ENCODE peak calls at places on chromosomes 12 and 14, in four cellular contexts. E is HepG2, J is K562, V is GM12878. H is an unnamed sample.

GRCh38 chr12:69457433-69457832 is 12.8 kb upstream of the FRS2 start:
- DNase-seq in V (no peak), E (no peak), J (no peak), H (no peak)

GRCh38 chr14:59362533-59362932 is 102.6 kb downstream of the GPR135 start:
- DNase-seq in V (no peak), J (no peak), E (no peak), H (no peak)

GRCh38 chr12:89084751-89085150 is 267.6 kb downstream of the DUSP6 start:
- DNase-seq in V (no peak), E (no peak), J (no peak), H (no peak)

GRCh38 chr12:12901158-12901791 is 9.9 kb downstream of the GPRC5A start:
- DNase-seq in V (no peak), E (peak; percentile 37), J (no peak), H (no peak)

GRCh38 chr12:108446766-108447165 is 68.3 kb upstream of the FICD start:
- DNase-seq in J (no peak), E (no peak), V (no peak), H (no peak)

GRCh38 chr12:50261654-50262053 is 21.7 kb downstream of the LIMA1 start:
- DNase-seq in E (no peak), V (no peak), J (peak; percentile 38), H (no peak)

GRCh38 chr12:63904653-63905052 is 60.2 kb downstream of the SRGAP1 start:
- DNase-seq in J (no peak), V (no peak), E (no peak), H (no peak)

GRCh38 chr12:82174936-82175335 is 183.3 kb downstream of the CCDC59 start:
- DNase-seq in J (no peak), V (no peak), E (no peak), H (no peak)

GRCh38 chr14:20606190-20606901 is 15.2 kb upstream of the RNASE12 start:
- DNase-seq in V (no peak), J (peak; percentile 66), E (peak; percentile 79), H (peak; percentile 67)

GRCh38 chr12:103840399-103840880 is 594 bp downstream of the NT5DC3 start:
- DNase-seq in J (peak; percentile 58), V (no peak), E (no peak), H (peak; percentile 15)

GRCh38 chr12:115451785-115452736 is 768.1 kb upstream of the TBX3 start:
- DNase-seq in V (no peak), J (peak; percentile 59), E (peak; percentile 66), H (peak; percentile 64)

GRCh38 chr12:64998327-64999156 is 122.6 kb downstream of the WIF1 start:
- DNase-seq in E (peak; percentile 33), J (no peak), V (no peak), H (no peak)

GRCh38 chr12:50132505-50133135 is 20.6 kb downstream of the COX14 start:
- DNase-seq in V (no peak), J (peak; percentile 23), E (peak; percentile 48), H (no peak)

GRCh38 chr12:71652656-71653055 is 11.0 kb downstream of the ZFC3H1 start:
- DNase-seq in J (no peak), V (no peak), E (no peak), H (no peak)

GRCh38 chr12:59839514-59839913 is 243.7 kb downstream of the SLC16A7 start:
- DNase-seq in E (no peak), V (no peak), J (no peak), H (no peak)

GRCh38 chr12:90854136-90854689 is 100.8 kb downstream of the CCER1 start:
- DNase-seq in V (no peak), E (peak; percentile 12), J (peak; percentile 16), H (no peak)

DNA sequence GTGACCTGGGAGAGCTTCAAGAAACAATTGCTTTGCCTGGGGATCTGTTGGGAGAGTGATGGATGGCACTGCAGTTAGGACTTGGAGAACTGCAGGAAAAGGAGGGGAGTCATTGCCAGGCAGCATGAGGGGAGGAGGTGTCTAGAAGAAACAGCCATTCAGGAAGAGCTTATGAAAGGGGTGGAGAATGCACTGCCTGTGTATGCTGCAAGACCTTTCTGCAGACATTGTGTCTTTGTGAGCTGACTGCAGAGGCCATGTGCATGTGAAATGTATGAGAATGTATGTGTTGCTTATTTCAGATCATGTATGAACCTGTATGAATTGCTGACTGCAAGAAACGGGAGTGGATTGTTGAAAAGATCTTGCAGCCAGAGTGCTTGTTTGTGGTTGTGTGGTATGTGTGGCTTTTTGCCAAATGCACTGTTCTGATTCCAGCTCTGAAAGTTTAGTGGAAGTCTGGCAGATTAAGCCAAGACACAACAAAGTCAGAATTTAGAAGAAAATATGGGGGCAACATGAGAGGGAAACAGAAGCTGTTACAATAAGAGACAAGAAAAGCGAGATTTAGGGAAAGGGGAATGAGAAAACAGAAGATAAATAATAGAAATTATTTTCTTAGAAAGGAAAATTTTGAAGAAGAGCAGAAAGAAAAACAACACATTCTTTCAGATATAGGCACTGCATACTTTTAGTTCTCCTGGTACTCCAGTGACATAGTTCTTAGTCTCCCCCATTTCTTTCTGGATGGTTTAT is 9.8 kb upstream of the RIMKLB start:
- DNase-seq in J (peak; percentile 25), V (no peak), E (no peak), H (no peak)
- TF ChIP-seq TCF7 in J (no peak), V (no peak), E (no peak), H (no peak)

GRCh38 chr12:42484996-42485395 is 104.5 kb downstream of the PRICKLE1 start:
- DNase-seq in J (no peak), E (no peak), V (no peak), H (no peak)

GRCh38 chr12:42482086-42482819 is 107.3 kb downstream of the PRICKLE1 start:
- DNase-seq in V (no peak), E (peak; percentile 3), J (no peak), H (no peak)

GRCh38 chr12:42482820-42483533 is 106.6 kb downstream of the PRICKLE1 start:
- DNase-seq in E (peak; percentile 24), V (no peak), J (peak; percentile 82), H (peak; percentile 84)

GRCh38 chr12:42481368-42481767 is 108.2 kb downstream of the PRICKLE1 start:
- DNase-seq in V (no peak), J (no peak), E (no peak), H (peak; percentile 19)

GRCh38 chr12:42483534-42483857 is 106.0 kb downstream of the PRICKLE1 start:
- DNase-seq in J (peak; percentile 35), E (no peak), V (no peak), H (no peak)
- TF ChIP-seq NR2C2 in J (no peak), E (no peak), V (no peak), H (no peak)

DNA sequence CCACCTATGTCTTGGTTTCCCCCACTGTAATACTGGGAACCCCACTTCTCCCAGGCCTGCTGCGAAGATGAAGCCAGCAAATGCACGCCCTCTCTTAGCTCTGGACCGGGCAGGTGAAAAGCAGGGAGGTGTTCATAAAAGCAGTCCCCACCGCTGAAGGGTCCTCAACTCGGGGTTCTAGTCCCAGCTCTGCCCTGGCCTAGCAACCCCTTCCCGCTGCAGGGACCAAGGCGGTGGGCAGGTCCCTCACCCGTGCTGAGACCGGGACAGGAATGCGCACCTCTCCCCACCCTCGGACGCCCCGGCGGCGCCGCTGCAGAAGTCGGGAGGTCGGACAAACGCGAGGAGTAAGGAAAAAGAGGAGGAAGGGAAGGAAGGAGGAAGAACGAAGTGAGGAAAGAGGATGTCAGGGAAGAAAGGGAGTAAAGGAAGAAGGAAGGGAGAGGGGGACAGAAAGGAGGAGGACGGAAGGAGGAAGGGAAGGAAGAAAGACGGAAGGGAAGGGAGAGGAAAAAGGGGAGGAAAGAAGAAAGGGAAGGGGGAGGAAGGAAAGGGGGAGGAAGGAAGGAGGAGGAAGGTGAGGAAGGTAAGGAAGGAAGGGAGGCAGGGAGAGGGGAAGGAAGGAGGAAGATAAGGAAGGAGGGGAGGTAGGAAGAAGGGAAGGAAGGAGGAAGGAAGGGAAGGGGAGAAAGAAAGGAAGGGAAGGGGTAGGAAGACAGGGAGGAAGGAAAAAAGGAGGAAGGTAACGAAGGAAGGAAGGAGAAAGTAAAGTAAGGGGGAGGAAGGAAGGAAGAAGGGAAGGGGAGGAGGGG is 701 bp downstream of the SPRING1 start:
- DNase-seq in E (no peak), V (no peak), J (peak; percentile 28), H (peak; percentile 44)
- TF ChIP-seq ETV6 in E (no peak), V (no peak), J (no peak), H (no peak)

DNA sequence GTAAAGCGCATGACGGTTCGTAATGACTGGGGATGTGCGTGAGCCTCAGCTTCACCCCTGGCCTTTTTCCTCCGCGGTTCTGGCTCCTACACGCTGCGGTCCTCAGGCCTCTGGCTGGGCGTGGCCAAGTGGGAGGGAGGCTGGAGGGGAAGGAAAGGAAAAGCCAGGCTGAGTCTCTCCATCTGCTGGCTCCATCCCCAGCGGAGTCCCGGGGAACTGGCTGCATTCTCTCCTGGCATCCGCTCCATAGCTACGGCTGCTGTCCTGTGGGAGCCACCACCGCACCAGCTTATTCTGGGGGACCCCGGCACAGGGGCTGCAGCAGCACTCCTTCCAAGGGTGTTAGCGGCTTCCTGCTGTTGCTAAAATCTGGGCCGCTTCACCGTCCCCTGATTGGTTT is 68.2 kb upstream of the SLC24A4 start:
- DNase-seq in J (no peak), V (no peak), E (no peak), H (peak; percentile 54)
- TF ChIP-seq TCF7 in J (no peak), V (no peak), E (no peak), H (no peak)

GRCh38 chr12:7069386-7069785 is 8.9 kb downstream of the C1S start:
- DNase-seq in J (no peak), E (no peak), V (no peak), H (no peak)

GRCh38 chr12:7068994-7069346 is 8.5 kb downstream of the C1S start:
- DNase-seq in E (no peak), V (no peak), J (peak; percentile 41), H (no peak)

GRCh38 chr12:7075518-7075917 is 15.0 kb downstream of the C1S start:
- DNase-seq in E (no peak), V (no peak), J (no peak), H (no peak)

GRCh38 chr12:7068240-7068993 is 7.9 kb downstream of the C1S start:
- DNase-seq in E (no peak), V (no peak), J (peak; percentile 14), H (no peak)

GRCh38 chr12:7072024-7072423 is 11.5 kb downstream of the C1S start:
- DNase-seq in J (no peak), V (no peak), E (peak; percentile 56), H (no peak)
- TF ChIP-seq NR2C2 in J (no peak), V (no peak), E (peak; percentile 69), H (no peak)

GRCh38 chr14:89807151-89807550 is 147.4 kb downstream of the EFCAB11 start:
- DNase-seq in E (no peak), J (no peak), V (no peak), H (no peak)

GRCh38 chr14:89807905-89808304 is 146.6 kb downstream of the EFCAB11 start:
- DNase-seq in E (no peak), J (no peak), V (no peak), H (no peak)

GRCh38 chr14:89810101-89810500 is 144.4 kb downstream of the EFCAB11 start:
- DNase-seq in E (no peak), J (no peak), V (no peak), H (no peak)

GRCh38 chr14:89801128-89801527 is 153.4 kb downstream of the EFCAB11 start:
- DNase-seq in E (no peak), J (no peak), V (no peak), H (no peak)

DNA sequence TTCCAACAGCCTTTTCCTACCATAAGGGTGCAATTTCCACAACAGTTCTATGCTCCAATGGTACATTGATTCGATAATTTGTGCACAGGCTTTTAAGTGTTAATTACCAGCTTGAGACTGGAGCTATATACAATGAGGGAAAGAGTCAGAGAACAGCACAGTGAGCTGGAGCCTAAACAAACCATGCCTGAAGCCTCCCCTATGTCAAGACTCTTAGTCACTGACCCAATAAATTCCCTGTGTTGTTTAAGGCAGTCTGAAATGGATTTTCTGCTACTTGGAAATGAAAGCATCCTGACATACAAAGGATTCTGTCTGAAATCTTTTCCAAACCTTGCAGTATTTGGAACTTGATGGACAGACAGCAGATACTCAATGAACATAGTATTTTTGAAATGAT is 149.0 kb downstream of the EFCAB11 start:
- DNase-seq in V (no peak), E (no peak), J (no peak), H (no peak)
- TF ChIP-seq ETV6 in V (no peak), E (no peak), J (no peak), H (no peak)

H was measured in WTC11.